ENCODE peak calls at places on chromosome 22, in six cellular contexts. One of them, this sample, is unnamed. For H3K27me3, the result is how much of the 10 kb centered on the place peaks cover.

GRCh38 chr22:47213571-47214230 is 451.3 kb downstream of the TBC1D22A start:
- DNase-seq in tibial nerve: no peak
- DNase-seq in fibroblast of lung: peak
- DNase-seq in cardiac muscle cell: peak
- DNase-seq in ascending aorta: peak
- DNase-seq in PC-3: peak
- DNase-seq in this sample: peak

GRCh38 chr22:21948824-21949568 is 3.7 kb downstream of the PPM1F start:
- DNase-seq in cardiac muscle cell: no peak
- DNase-seq in fibroblast of lung: no peak
- DNase-seq in PC-3: no peak
- DNase-seq in tibial nerve: no peak
- DNase-seq in ascending aorta: no peak
- DNase-seq in this sample: no peak

GRCh38 chr22:27100323-27100722 is 442.9 kb downstream of the MIAT start:
- DNase-seq in fibroblast of lung: no peak
- DNase-seq in ascending aorta: no peak
- DNase-seq in PC-3: no peak
- DNase-seq in cardiac muscle cell: no peak
- DNase-seq in tibial nerve: no peak
- DNase-seq in this sample: no peak

GRCh38 chr22:35727436-35727835 is 9.8 kb downstream of the APOL5 start:
- DNase-seq in PC-3: no peak
- DNase-seq in cardiac muscle cell: peak
- DNase-seq in tibial nerve: no peak
- DNase-seq in ascending aorta: no peak
- DNase-seq in fibroblast of lung: peak
- DNase-seq in this sample: no peak

GRCh38 chr22:41338614-41339212 is 37.4 kb downstream of the ZC3H7B start:
- DNase-seq in fibroblast of lung: peak
- DNase-seq in PC-3: no peak
- DNase-seq in ascending aorta: no peak
- DNase-seq in tibial nerve: no peak
- DNase-seq in cardiac muscle cell: no peak
- DNase-seq in this sample: peak

GRCh38 chr22:27879923-27880322 is 39.1 kb downstream of the PITPNB start:
- DNase-seq in cardiac muscle cell: peak
- DNase-seq in ascending aorta: no peak
- DNase-seq in fibroblast of lung: peak
- DNase-seq in tibial nerve: no peak
- DNase-seq in PC-3: peak
- DNase-seq in this sample: no peak

GRCh38 chr22:42462016-42462415 is 29.8 kb upstream of the NFAM1 start:
- DNase-seq in ascending aorta: no peak
- DNase-seq in fibroblast of lung: no peak
- DNase-seq in PC-3: no peak
- DNase-seq in cardiac muscle cell: no peak
- DNase-seq in tibial nerve: no peak
- DNase-seq in this sample: no peak

GRCh38 chr22:50299724-50300619 is 7.5 kb downstream of the PLXNB2 start:
- DNase-seq in PC-3: no peak
- DNase-seq in ascending aorta: no peak
- DNase-seq in tibial nerve: no peak
- DNase-seq in fibroblast of lung: no peak
- DNase-seq in cardiac muscle cell: no peak
- DNase-seq in this sample: no peak

GRCh38 chr22:31956360-31956759 is 12.0 kb downstream of the YWHAH start:
- DNase-seq in fibroblast of lung: no peak
- DNase-seq in tibial nerve: no peak
- DNase-seq in ascending aorta: no peak
- DNase-seq in cardiac muscle cell: no peak
- DNase-seq in PC-3: no peak
- DNase-seq in this sample: no peak

GRCh38 chr22:42717197-42717967 is 3.3 kb downstream of the A4GALT start:
- DNase-seq in ascending aorta: no peak
- DNase-seq in tibial nerve: no peak
- DNase-seq in fibroblast of lung: no peak
- DNase-seq in cardiac muscle cell: peak
- DNase-seq in PC-3: no peak
- DNase-seq in this sample: peak

GRCh38 chr22:43789452-43789851 is 22.7 kb downstream of the EFCAB6 start:
- DNase-seq in PC-3: peak
- DNase-seq in cardiac muscle cell: peak
- DNase-seq in fibroblast of lung: peak
- DNase-seq in ascending aorta: no peak
- DNase-seq in tibial nerve: no peak
- DNase-seq in this sample: no peak

GRCh38 chr22:43782448-43782847 is 29.7 kb downstream of the EFCAB6 start:
- DNase-seq in PC-3: no peak
- DNase-seq in fibroblast of lung: no peak
- DNase-seq in cardiac muscle cell: peak
- DNase-seq in ascending aorta: no peak
- DNase-seq in tibial nerve: no peak
- DNase-seq in this sample: no peak

DNA sequence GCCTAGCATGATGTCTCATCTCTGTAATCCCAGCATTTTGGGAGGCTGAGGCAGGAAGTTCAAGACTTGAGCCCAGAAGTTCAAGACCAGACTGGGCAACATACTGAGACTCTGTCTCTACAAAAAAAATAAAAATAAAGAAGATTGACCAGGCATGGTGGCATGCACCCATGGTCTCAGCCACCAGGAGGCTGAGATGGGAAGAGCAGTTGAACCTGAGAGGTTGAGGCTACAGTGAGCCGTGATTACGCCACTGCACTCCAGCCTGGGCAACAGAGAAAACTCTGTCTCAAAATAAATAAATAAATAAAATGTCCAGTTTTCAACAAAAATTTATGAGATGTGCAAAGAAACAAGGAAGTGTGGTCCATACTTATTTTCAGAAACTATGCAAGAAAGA is 28.3 kb downstream of the EFCAB6 start:
- DNase-seq in PC-3: peak
- DNase-seq in tibial nerve: no peak
- DNase-seq in cardiac muscle cell: peak
- DNase-seq in ascending aorta: no peak
- DNase-seq in fibroblast of lung: no peak
- DNase-seq in this sample: no peak
- TF ChIP-seq CTCF in PC-3: peak
- TF ChIP-seq CTCF in tibial nerve: no peak
- TF ChIP-seq CTCF in cardiac muscle cell: peak
- TF ChIP-seq CTCF in ascending aorta: no peak
- TF ChIP-seq CTCF in fibroblast of lung: peak
- TF ChIP-seq CTCF in this sample: peak

GRCh38 chr22:23752750-23753149 is 1.5 kb downstream of the VPREB3 start:
- DNase-seq in ascending aorta: no peak
- DNase-seq in tibial nerve: no peak
- DNase-seq in cardiac muscle cell: no peak
- DNase-seq in PC-3: no peak
- DNase-seq in fibroblast of lung: no peak
- DNase-seq in this sample: no peak
- H3K4me3 ChIP-seq in ascending aorta: no peak
- H3K4me3 ChIP-seq in tibial nerve: no peak
- H3K4me3 ChIP-seq in cardiac muscle cell: no peak
- H3K4me3 ChIP-seq in PC-3: no peak
- H3K4me3 ChIP-seq in fibroblast of lung: no peak
- H3K4me3 ChIP-seq in this sample: no peak

DNA sequence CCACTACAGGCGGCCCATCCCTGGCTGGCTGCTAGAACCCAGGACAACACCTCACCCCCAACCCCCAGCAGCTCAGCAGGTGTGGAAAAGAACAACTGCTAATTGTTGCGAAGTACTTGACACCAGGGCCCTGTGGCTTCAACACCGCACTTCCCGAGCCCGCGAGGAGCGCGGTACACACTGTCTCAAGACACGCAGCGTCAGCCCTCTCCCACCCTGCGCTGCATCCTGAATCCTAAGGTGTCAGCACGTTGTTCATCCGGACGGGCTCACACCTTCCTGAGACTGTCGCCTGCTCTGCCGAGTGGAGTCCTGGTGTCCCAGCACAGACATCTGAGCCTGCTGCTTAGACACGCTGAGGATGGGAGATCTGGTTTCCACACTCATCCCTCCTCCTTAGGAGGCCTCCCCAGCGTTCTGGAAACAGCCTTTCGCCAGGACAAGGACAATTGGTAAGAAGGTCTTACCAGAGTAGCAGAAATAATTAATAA is 1336.2 kb downstream of the BRD1 start:
- DNase-seq in ascending aorta: peak
- DNase-seq in PC-3: no peak
- DNase-seq in tibial nerve: no peak
- DNase-seq in cardiac muscle cell: no peak
- DNase-seq in fibroblast of lung: no peak
- DNase-seq in this sample: no peak
- H3K27me3 ChIP-seq in ascending aorta: under half
- H3K27me3 ChIP-seq in PC-3: under half
- H3K27me3 ChIP-seq in tibial nerve: under half
- H3K27me3 ChIP-seq in cardiac muscle cell: under half
- H3K27me3 ChIP-seq in fibroblast of lung: under half
- H3K27me3 ChIP-seq in this sample: under half

GRCh38 chr22:39182478-39183030 is 30.1 kb upstream of the CBX7 start:
- DNase-seq in tibial nerve: no peak
- DNase-seq in PC-3: no peak
- DNase-seq in fibroblast of lung: peak
- DNase-seq in cardiac muscle cell: peak
- DNase-seq in ascending aorta: peak
- DNase-seq in this sample: no peak

GRCh38 chr22:39184586-39185577 is 32.4 kb upstream of the CBX7 start:
- DNase-seq in PC-3: no peak
- DNase-seq in ascending aorta: peak
- DNase-seq in tibial nerve: no peak
- DNase-seq in fibroblast of lung: peak
- DNase-seq in cardiac muscle cell: peak
- DNase-seq in this sample: no peak

GRCh38 chr22:39181778-39182177 is 29.3 kb upstream of the CBX7 start:
- DNase-seq in cardiac muscle cell: no peak
- DNase-seq in ascending aorta: no peak
- DNase-seq in PC-3: no peak
- DNase-seq in fibroblast of lung: no peak
- DNase-seq in tibial nerve: no peak
- DNase-seq in this sample: no peak

GRCh38 chr22:39185601-39186012 is 33.1 kb upstream of the CBX7 start:
- DNase-seq in tibial nerve: peak
- DNase-seq in ascending aorta: peak
- DNase-seq in PC-3: no peak
- DNase-seq in fibroblast of lung: peak
- DNase-seq in cardiac muscle cell: peak
- DNase-seq in this sample: no peak

DNA sequence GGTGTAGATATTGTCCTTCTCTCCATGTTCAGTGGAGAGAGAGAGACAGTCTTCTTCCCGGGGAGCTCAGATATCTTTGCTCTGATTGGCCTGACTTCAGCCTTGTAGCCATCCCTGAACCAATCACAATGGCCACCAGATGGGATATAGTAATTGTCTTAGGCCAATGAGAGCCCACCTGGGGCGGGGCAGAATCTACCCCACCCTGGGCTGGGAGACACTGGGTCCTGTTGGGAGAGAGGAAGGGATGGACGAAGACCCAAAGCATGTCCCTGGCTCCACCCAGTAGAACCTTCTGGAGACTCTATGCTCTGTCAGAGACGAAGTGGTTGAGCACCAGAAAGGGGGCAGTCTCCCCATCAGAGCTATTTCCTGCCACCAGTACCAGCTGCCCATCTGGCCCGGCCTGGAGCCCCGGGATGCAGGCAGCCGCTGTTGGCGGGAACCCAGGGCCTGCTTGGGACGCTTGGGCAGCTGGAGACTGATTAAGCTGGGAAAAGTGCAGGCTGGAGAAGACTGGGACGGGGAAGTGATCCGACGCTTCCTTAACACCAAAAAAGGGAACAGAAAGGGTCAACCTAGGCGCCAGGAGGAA is 31.6 kb upstream of the CBX7 start:
- DNase-seq in tibial nerve: no peak
- DNase-seq in PC-3: peak
- DNase-seq in ascending aorta: peak
- DNase-seq in cardiac muscle cell: peak
- DNase-seq in fibroblast of lung: peak
- DNase-seq in this sample: no peak
- TF ChIP-seq CTCF in tibial nerve: no peak
- TF ChIP-seq CTCF in PC-3: no peak
- TF ChIP-seq CTCF in ascending aorta: no peak
- TF ChIP-seq CTCF in cardiac muscle cell: no peak
- TF ChIP-seq CTCF in fibroblast of lung: no peak
- TF ChIP-seq CTCF in this sample: no peak